ENCODE peak calls at places on chromosomes 3 and 15, in nine cellular contexts. Y, T, Z, K, W, N, Q, E and V are unnamed samples.

GRCh38 chr3:31973837-31974236 is 7.2 kb downstream of the OSBPL10 start:
- DNase-seq in W (no peak), E (no peak), Q (no peak), N (no peak), Y (no peak), K (no peak), Z (no peak), T (no peak), V (no peak)

GRCh38 chr3:189954733-189955665 is 165.7 kb downstream of the P3H2 start:
- DNase-seq in T (no peak), Q (no peak), Z (no peak), N (no peak), K (no peak), W (no peak), Y (no peak), E (no peak), V (no peak)

GRCh38 chr3:146709969-146710368 is 104.8 kb upstream of the PLSCR5 start:
- DNase-seq in Z (no peak), Q (no peak), W (peak; percentile 33), K (no peak), Y (no peak), E (no peak), N (peak; percentile 22), T (no peak), V (no peak)

GRCh38 chr3:14352002-14352627 is 50.3 kb upstream of the SLC6A6 start:
- DNase-seq in Z (no peak), T (peak; percentile 72), K (no peak), Y (no peak), Q (peak; percentile 28), W (peak; percentile 15), N (no peak), E (peak; percentile 85), V (no peak)

GRCh38 chr15:66996099-66996498 is 69.3 kb upstream of the SMAD3 start:
- DNase-seq in Z (no peak), N (peak; percentile 9), T (no peak), Y (no peak), W (no peak), E (no peak), K (no peak), Q (no peak), V (no peak)

GRCh38 chr15:52331490-52332240 is 36.1 kb upstream of the MYO5C start:
- DNase-seq in Y (peak; percentile 42), T (peak; percentile 48), E (peak; percentile 38), Q (no peak), K (no peak), W (peak; percentile 68), Z (no peak), N (peak; percentile 72), V (peak; percentile 33)

GRCh38 chr3:107574650-107575049 is 51.9 kb downstream of the BBX start:
- DNase-seq in E (no peak), W (peak; percentile 68), Q (no peak), Z (no peak), K (no peak), Y (no peak), T (peak; percentile 19), N (peak; percentile 69), V (no peak)

GRCh38 chr15:64507293-64507802 is 47.0 kb downstream of the ZNF609 start:
- DNase-seq in W (peak; percentile 89), N (peak; percentile 95), Q (peak; percentile 41), Z (peak; percentile 29), Y (peak; percentile 20), K (no peak), E (no peak), T (peak; percentile 24), V (peak; percentile 22)

GRCh38 chr3:43641306-43642114 is 19.7 kb upstream of the ANO10 start:
- DNase-seq in K (no peak), T (no peak), Y (no peak), W (peak; percentile 71), E (no peak), Z (no peak), N (peak; percentile 36), Q (no peak), V (no peak)

GRCh38 chr3:30751610-30752299 is 142.7 kb downstream of the GADL1 start:
- DNase-seq in N (peak; percentile 68), E (peak; percentile 4), T (no peak), K (no peak), Z (no peak), W (peak; percentile 64), Y (peak; percentile 34), Q (peak; percentile 44), V (no peak)

GRCh38 chr3:22986958-22987357 is 216.2 kb upstream of the UBE2E2 start:
- DNase-seq in Q (no peak), Y (no peak), K (no peak), Z (no peak), N (no peak), W (no peak), T (no peak), E (no peak), V (no peak)

GRCh38 chr3:141659821-141660597 is 78.1 kb upstream of the RNF7 start:
- DNase-seq in Z (peak; percentile 72), Y (no peak), T (no peak), K (no peak), E (peak; percentile 81), W (peak; percentile 26), N (peak; percentile 30), Q (peak; percentile 88), V (no peak)

GRCh38 chr3:78888650-78889049 is 879.1 kb downstream of the ROBO1 start:
- DNase-seq in K (no peak), E (no peak), Q (no peak), N (no peak), Z (no peak), Y (no peak), T (no peak), W (peak; percentile 80), V (no peak)

GRCh38 chr3:115022214-115022613 is 124.9 kb downstream of the ZBTB20 start:
- DNase-seq in Q (no peak), K (no peak), W (peak; percentile 36), T (no peak), Y (no peak), E (no peak), Z (no peak), N (peak; percentile 10), V (no peak)

GRCh38 chr3:182172534-182172933 is 460.8 kb downstream of the SOX2 start:
- DNase-seq in Z (no peak), E (no peak), K (no peak), N (no peak), T (no peak), W (no peak), Y (no peak), Q (no peak), V (no peak)

GRCh38 chr3:197003461-197004385 is 25.9 kb downstream of the MELTF start:
- DNase-seq in E (no peak), T (peak; percentile 51), K (no peak), N (peak; percentile 13), W (peak; percentile 17), Z (peak; percentile 35), Q (peak; percentile 46), Y (no peak), V (no peak)